ENCODE peak calls at places on chromosomes 6 and 20, in six cellular contexts. One of them, this sample, is unnamed.
A peak's percentile ranks its signal among the peaks of the same experiment; 100 is the strongest.

GRCh38 chr6:45746046-45746445 is 269.6 kb downstream of the CLIC5 start:
- DNase-seq in heart left ventricle: no peak
- DNase-seq in ovary: no peak
- DNase-seq in Peyer's patch: no peak
- DNase-seq in prostate gland: no peak
- DNase-seq in IMR-90: peak; percentile 49
- DNase-seq in this sample: no peak

GRCh38 chr6:11685411-11686093 is 93.1 kb downstream of the ADTRP start:
- DNase-seq in Peyer's patch: no peak
- DNase-seq in IMR-90: peak; percentile 64
- DNase-seq in ovary: no peak
- DNase-seq in heart left ventricle: no peak
- DNase-seq in prostate gland: no peak
- DNase-seq in this sample: no peak

GRCh38 chr6:137353346-137353745 is 134.2 kb upstream of the IFNGR1 start:
- DNase-seq in prostate gland: no peak
- DNase-seq in ovary: no peak
- DNase-seq in Peyer's patch: no peak
- DNase-seq in IMR-90: no peak
- DNase-seq in heart left ventricle: no peak
- DNase-seq in this sample: no peak

GRCh38 chr20:55667024-55667423 is 338.3 kb downstream of the CBLN4 start:
- DNase-seq in prostate gland: no peak
- DNase-seq in ovary: no peak
- DNase-seq in Peyer's patch: no peak
- DNase-seq in heart left ventricle: no peak
- DNase-seq in IMR-90: no peak
- DNase-seq in this sample: no peak

GRCh38 chr20:4170621-4171537 is 155.5 kb upstream of the RNF24 start:
- DNase-seq in Peyer's patch: no peak
- DNase-seq in IMR-90: no peak
- DNase-seq in ovary: peak; percentile 72
- DNase-seq in prostate gland: peak; percentile 54
- DNase-seq in heart left ventricle: no peak
- DNase-seq in this sample: no peak

GRCh38 chr6:157443066-157443800 is 62.2 kb downstream of the ZDHHC14 start:
- DNase-seq in IMR-90: peak; percentile 81
- DNase-seq in prostate gland: no peak
- DNase-seq in Peyer's patch: no peak
- DNase-seq in ovary: no peak
- DNase-seq in heart left ventricle: no peak
- DNase-seq in this sample: no peak

GRCh38 chr20:40532103-40532502 is 156.9 kb downstream of the MAFB start:
- DNase-seq in ovary: no peak
- DNase-seq in IMR-90: no peak
- DNase-seq in heart left ventricle: no peak
- DNase-seq in Peyer's patch: no peak
- DNase-seq in prostate gland: no peak
- DNase-seq in this sample: no peak

GRCh38 chr20:59141818-59142581 is 21.6 kb upstream of the ZNF831 start:
- DNase-seq in IMR-90: peak; percentile 2
- DNase-seq in prostate gland: no peak
- DNase-seq in Peyer's patch: peak; percentile 5
- DNase-seq in ovary: no peak
- DNase-seq in heart left ventricle: no peak
- DNase-seq in this sample: no peak

GRCh38 chr6:130676077-130676772 is 151.0 kb upstream of the SMLR1 start:
- DNase-seq in prostate gland: no peak
- DNase-seq in Peyer's patch: no peak
- DNase-seq in heart left ventricle: no peak
- DNase-seq in IMR-90: no peak
- DNase-seq in ovary: peak; percentile 71
- DNase-seq in this sample: no peak

GRCh38 chr20:12906401-12906800 is 102.4 kb upstream of the SPTLC3 start:
- DNase-seq in IMR-90: no peak
- DNase-seq in prostate gland: no peak
- DNase-seq in Peyer's patch: no peak
- DNase-seq in ovary: no peak
- DNase-seq in heart left ventricle: no peak
- DNase-seq in this sample: no peak

GRCh38 chr6:143241110-143241509 is 180.4 kb downstream of the AIG1 start:
- DNase-seq in Peyer's patch: no peak
- DNase-seq in IMR-90: no peak
- DNase-seq in prostate gland: no peak
- DNase-seq in ovary: peak; percentile 71
- DNase-seq in heart left ventricle: no peak
- DNase-seq in this sample: no peak

GRCh38 chr6:98636941-98637340 is 197.4 kb upstream of the POU3F2 start:
- DNase-seq in IMR-90: no peak
- DNase-seq in heart left ventricle: no peak
- DNase-seq in Peyer's patch: no peak
- DNase-seq in ovary: no peak
- DNase-seq in prostate gland: no peak
- DNase-seq in this sample: no peak

GRCh38 chr6:130694617-130695016 is 132.6 kb upstream of the SMLR1 start:
- DNase-seq in IMR-90: peak; percentile 27
- DNase-seq in ovary: no peak
- DNase-seq in Peyer's patch: no peak
- DNase-seq in prostate gland: no peak
- DNase-seq in heart left ventricle: no peak
- DNase-seq in this sample: no peak

GRCh38 chr6:138038148-138038870 is 68.9 kb downstream of the PERP start:
- DNase-seq in heart left ventricle: no peak
- DNase-seq in ovary: no peak
- DNase-seq in IMR-90: no peak
- DNase-seq in prostate gland: no peak
- DNase-seq in Peyer's patch: no peak
- DNase-seq in this sample: no peak

GRCh38 chr6:95094751-95095150 is 482.6 kb upstream of the MANEA start:
- DNase-seq in Peyer's patch: no peak
- DNase-seq in IMR-90: peak; percentile 71
- DNase-seq in prostate gland: no peak
- DNase-seq in ovary: no peak
- DNase-seq in heart left ventricle: no peak
- DNase-seq in this sample: no peak

GRCh38 chr20:48716086-48716485 is 111.7 kb downstream of the PREX1 start:
- DNase-seq in heart left ventricle: no peak
- DNase-seq in ovary: no peak
- DNase-seq in Peyer's patch: peak; percentile 76
- DNase-seq in prostate gland: no peak
- DNase-seq in IMR-90: no peak
- DNase-seq in this sample: no peak

GRCh38 chr20:21074605-21075336 is 31.4 kb downstream of the LINC00237 start:
- DNase-seq in prostate gland: no peak
- DNase-seq in ovary: no peak
- DNase-seq in Peyer's patch: no peak
- DNase-seq in IMR-90: no peak
- DNase-seq in heart left ventricle: no peak
- DNase-seq in this sample: no peak

GRCh38 chr6:52672422-52673025 is 1.6 kb downstream of the TMEM14A start:
- DNase-seq in ovary: no peak
- DNase-seq in heart left ventricle: no peak
- DNase-seq in prostate gland: no peak
- DNase-seq in Peyer's patch: no peak
- DNase-seq in IMR-90: peak; percentile 45
- DNase-seq in this sample: no peak

GRCh38 chr6:98641929-98642328 is 192.4 kb upstream of the POU3F2 start:
- DNase-seq in ovary: no peak
- DNase-seq in IMR-90: no peak
- DNase-seq in prostate gland: no peak
- DNase-seq in Peyer's patch: no peak
- DNase-seq in heart left ventricle: no peak
- DNase-seq in this sample: no peak

GRCh38 chr20:10636326-10636818 is 37.4 kb downstream of the JAG1 start:
- DNase-seq in heart left ventricle: no peak
- DNase-seq in ovary: no peak
- DNase-seq in IMR-90: peak; percentile 64
- DNase-seq in prostate gland: no peak
- DNase-seq in Peyer's patch: no peak
- DNase-seq in this sample: no peak
- TF ChIP-seq CTCF in heart left ventricle: no peak
- TF ChIP-seq CTCF in ovary: no peak
- TF ChIP-seq CTCF in IMR-90: no peak
- TF ChIP-seq CTCF in prostate gland: no peak
- TF ChIP-seq CTCF in Peyer's patch: no peak
- TF ChIP-seq CTCF in this sample: no peak

DNA sequence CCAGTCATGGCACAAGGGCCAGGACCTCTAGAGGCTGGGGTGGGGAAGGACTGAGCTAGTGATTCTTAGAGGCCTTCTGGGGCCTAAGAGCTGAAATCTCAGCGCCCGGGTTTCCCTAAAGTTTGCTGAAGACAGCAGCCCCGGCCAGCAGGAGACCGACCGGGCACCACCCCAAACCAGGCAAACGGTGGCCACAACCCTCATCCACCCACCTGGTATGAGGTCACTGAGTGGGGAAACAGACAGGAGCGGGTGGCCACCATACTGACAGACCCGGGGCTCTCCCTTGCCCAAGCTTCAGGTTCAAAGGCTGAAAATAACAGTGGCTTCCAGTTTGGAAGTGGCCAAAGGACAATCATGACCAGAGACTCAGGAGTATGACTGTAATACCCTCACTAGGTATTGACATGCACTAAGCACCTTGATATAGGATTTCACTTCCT is 35.0 kb upstream of the ID1 start:
- DNase-seq in prostate gland: no peak
- DNase-seq in ovary: no peak
- DNase-seq in Peyer's patch: no peak
- DNase-seq in heart left ventricle: no peak
- DNase-seq in IMR-90: no peak
- DNase-seq in this sample: no peak
- TF ChIP-seq POLR2A in prostate gland: no peak
- TF ChIP-seq POLR2A in ovary: no peak
- TF ChIP-seq POLR2A in Peyer's patch: no peak
- TF ChIP-seq POLR2A in heart left ventricle: no peak
- TF ChIP-seq POLR2A in IMR-90: no peak
- TF ChIP-seq POLR2A in this sample: no peak

DNA sequence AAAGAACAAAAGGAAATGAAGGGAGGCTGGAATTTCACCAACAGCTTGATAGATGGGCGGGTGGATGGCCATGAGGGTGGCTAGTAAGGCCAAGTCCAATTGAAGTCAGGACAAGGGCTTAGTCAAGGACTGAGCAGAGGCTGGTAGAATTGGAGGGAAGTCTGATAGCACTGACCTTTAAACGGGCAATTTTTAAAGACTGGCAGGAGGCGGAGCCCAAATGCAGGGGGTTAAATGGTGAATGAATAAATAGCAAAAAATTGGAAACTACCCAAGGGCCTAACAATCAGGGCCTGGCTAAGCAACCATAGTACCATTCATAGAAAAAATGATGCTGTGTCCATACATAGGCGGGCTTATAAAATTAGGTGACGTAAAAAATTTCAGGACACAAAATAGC is 43.0 kb upstream of the TAF8 start:
- DNase-seq in ovary: no peak
- DNase-seq in IMR-90: no peak
- DNase-seq in prostate gland: no peak
- DNase-seq in Peyer's patch: no peak
- DNase-seq in heart left ventricle: no peak
- DNase-seq in this sample: no peak
- H3K27ac ChIP-seq in ovary: no peak overlapping the region
- H3K27ac ChIP-seq in IMR-90: no peak overlapping the region
- H3K27ac ChIP-seq in prostate gland: no peak overlapping the region
- H3K27ac ChIP-seq in Peyer's patch: no peak overlapping the region
- H3K27ac ChIP-seq in heart left ventricle: no peak overlapping the region
- H3K27ac ChIP-seq in this sample: no peak overlapping the region

GRCh38 chr6:38068854-38069253 is 249.3 kb downstream of the ZFAND3 start:
- DNase-seq in prostate gland: peak; percentile 13
- DNase-seq in IMR-90: no peak
- DNase-seq in heart left ventricle: no peak
- DNase-seq in Peyer's patch: no peak
- DNase-seq in ovary: no peak
- DNase-seq in this sample: no peak
- TF ChIP-seq CTCF in prostate gland: peak; percentile 24
- TF ChIP-seq CTCF in IMR-90: no peak
- TF ChIP-seq CTCF in heart left ventricle: no peak
- TF ChIP-seq CTCF in Peyer's patch: no peak
- TF ChIP-seq CTCF in ovary: no peak
- TF ChIP-seq CTCF in this sample: no peak

DNA sequence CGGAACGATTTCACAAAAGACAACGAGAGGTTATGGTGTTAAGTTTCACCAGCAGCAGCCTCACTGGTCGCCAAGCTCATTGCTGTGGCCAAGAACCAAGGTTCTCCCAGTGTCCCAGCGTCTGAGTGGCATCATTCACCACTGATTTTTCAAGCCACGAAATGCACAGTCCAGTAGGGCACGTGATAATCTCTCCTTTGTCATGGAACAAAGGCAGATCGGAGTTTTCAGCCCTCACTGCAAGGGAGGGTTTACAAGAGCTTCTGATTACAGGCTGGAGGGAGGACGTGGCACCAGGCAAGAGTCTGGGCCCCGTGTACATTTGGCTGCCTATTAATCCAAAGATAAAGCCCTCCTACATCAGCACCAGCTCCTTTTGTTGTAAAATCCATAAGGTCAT is 2.0 kb downstream of the CD24 start:
- DNase-seq in Peyer's patch: no peak
- DNase-seq in prostate gland: no peak
- DNase-seq in ovary: no peak
- DNase-seq in IMR-90: no peak
- DNase-seq in heart left ventricle: no peak
- DNase-seq in this sample: no peak
- TF ChIP-seq POLR2A in Peyer's patch: no peak
- TF ChIP-seq POLR2A in prostate gland: no peak
- TF ChIP-seq POLR2A in ovary: no peak
- TF ChIP-seq POLR2A in IMR-90: no peak
- TF ChIP-seq POLR2A in heart left ventricle: no peak
- TF ChIP-seq POLR2A in this sample: no peak

DNA sequence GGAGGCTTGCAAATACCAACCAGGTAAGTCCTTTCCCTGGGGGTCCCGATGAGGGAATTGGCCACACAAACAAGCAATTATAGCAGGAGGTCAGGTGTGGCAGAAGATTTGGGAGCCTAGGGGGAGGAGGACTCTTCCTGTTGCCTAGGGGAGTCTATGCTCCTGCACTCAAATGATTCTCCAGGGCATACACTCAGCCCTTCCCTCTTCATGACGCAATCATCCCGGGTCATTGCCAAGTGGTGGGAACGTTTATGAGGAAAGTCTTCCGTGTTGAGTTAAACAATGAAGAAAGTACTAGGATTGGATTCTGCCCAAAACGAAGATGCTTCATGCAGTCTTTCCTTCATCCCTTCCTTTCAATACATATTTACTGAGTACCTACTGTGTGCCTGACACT is 186.5 kb upstream of the TSHZ2 start:
- DNase-seq in ovary: no peak
- DNase-seq in Peyer's patch: no peak
- DNase-seq in heart left ventricle: no peak
- DNase-seq in IMR-90: no peak
- DNase-seq in prostate gland: peak; percentile 16
- DNase-seq in this sample: no peak
- H3K27ac ChIP-seq in ovary: no peak overlapping the region
- H3K27ac ChIP-seq in Peyer's patch: no peak overlapping the region
- H3K27ac ChIP-seq in heart left ventricle: no peak overlapping the region
- H3K27ac ChIP-seq in IMR-90: no peak overlapping the region
- H3K27ac ChIP-seq in prostate gland: no peak overlapping the region
- H3K27ac ChIP-seq in this sample: no peak overlapping the region

GRCh38 chr20:50658804-50659380 is 32.5 kb downstream of the RIPOR3 start:
- DNase-seq in heart left ventricle: no peak
- DNase-seq in ovary: no peak
- DNase-seq in Peyer's patch: no peak
- DNase-seq in IMR-90: no peak
- DNase-seq in prostate gland: no peak
- DNase-seq in this sample: no peak
- TF ChIP-seq CTCF in heart left ventricle: no peak
- TF ChIP-seq CTCF in ovary: peak; percentile 7
- TF ChIP-seq CTCF in Peyer's patch: no peak
- TF ChIP-seq CTCF in IMR-90: no peak
- TF ChIP-seq CTCF in prostate gland: no peak
- TF ChIP-seq CTCF in this sample: no peak

This sample was measured in gastrocnemius medialis.